ENCODE peak calls at places on chromosomes 12 and 14, in four cellular contexts. E, P, Y and Q are unnamed samples.

GRCh38 chr12:85191-85666 is 18.7 kb downstream of the IQSEC3 start:
- DNase-seq in E (no peak), P (no peak), Y (no peak), Q (no peak)

GRCh38 chr12:92424338-92424737 is 278.5 kb upstream of the PLEKHG7 start:
- DNase-seq in E (no peak), P (no peak), Y (no peak), Q (no peak)

GRCh38 chr12:59077153-59077930 is 157.0 kb upstream of the LRIG3 start:
- DNase-seq in E (no peak), P (no peak), Y (no peak), Q (no peak)

GRCh38 chr14:95255487-95255886 is 64.2 kb downstream of the CLMN start:
- DNase-seq in E (peak), P (peak), Y (peak), Q (no peak)

GRCh38 chr12:126447346-126447745 is 1382.1 kb downstream of the AACS start:
- DNase-seq in E (no peak), P (no peak), Y (no peak), Q (no peak)

GRCh38 chr12:122852336-122853275 is 17.3 kb downstream of the HIP1R start:
- DNase-seq in E (no peak), P (no peak), Y (no peak), Q (no peak)

GRCh38 chr14:64891839-64892375 is 12.2 kb upstream of the SPTB start:
- DNase-seq in E (peak), P (no peak), Y (peak), Q (peak)

GRCh38 chr14:105299654-105300541 is 903 bp downstream of the BRF1 start:
- DNase-seq in E (no peak), P (no peak), Y (no peak), Q (no peak)

GRCh38 chr12:55728932-55729591 is at the start of gene CD63:
- DNase-seq in E (no peak), P (peak), Y (peak), Q (no peak)

GRCh38 chr12:3022411-3022810 is 54.8 kb upstream of the TSPAN9 start:
- DNase-seq in E (no peak), P (no peak), Y (no peak), Q (no peak)

GRCh38 chr12:104057771-104058197 is 6.5 kb upstream of the HCFC2 start:
- DNase-seq in E (no peak), P (peak), Y (peak), Q (no peak)

GRCh38 chr12:6754406-6754805 is 1.5 kb upstream of the MLF2 start:
- DNase-seq in E (no peak), P (no peak), Y (no peak), Q (no peak)

GRCh38 chr12:85244561-85244960 is 35.5 kb upstream of the ALX1 start:
- DNase-seq in E (no peak), P (no peak), Y (no peak), Q (no peak)

GRCh38 chr12:80101126-80101525 is 1.8 kb downstream of the OTOGL start:
- DNase-seq in E (no peak), P (no peak), Y (peak), Q (no peak)

GRCh38 chr12:107684029-107684790 is 1.4 kb upstream of the PWP1 start:
- DNase-seq in E (no peak), P (no peak), Y (peak), Q (no peak)

GRCh38 chr14:38839743-38840375 is 263.2 kb downstream of the SEC23A start:
- DNase-seq in E (no peak), P (no peak), Y (no peak), Q (no peak)

GRCh38 chr12:2353281-2353680 is 300.5 kb downstream of the CACNA1C start:
- DNase-seq in E (no peak), P (no peak), Y (no peak), Q (no peak)

GRCh38 chr12:59742831-59743230 is 147.0 kb downstream of the SLC16A7 start:
- DNase-seq in E (no peak), P (no peak), Y (no peak), Q (no peak)

GRCh38 chr12:113990548-113991223 is 24.6 kb upstream of the RBM19 start:
- DNase-seq in E (no peak), P (no peak), Y (no peak), Q (no peak)

GRCh38 chr14:104892517-104893434 is 27.7 kb downstream of the CEP170B start:
- DNase-seq in E (no peak), P (peak), Y (peak), Q (no peak)

GRCh38 chr14:37617864-37618365 is 22.5 kb downstream of the TTC6 start:
- DNase-seq in E (no peak), P (no peak), Y (no peak), Q (no peak)

GRCh38 chr14:24392327-24393098 is 6.3 kb upstream of the NYNRIN start:
- DNase-seq in E (peak), P (no peak), Y (peak), Q (no peak)

GRCh38 chr12:52446346-52447045 is 5.5 kb downstream of the KRT6B start:
- DNase-seq in E (no peak), P (no peak), Y (no peak), Q (no peak)

GRCh38 chr14:99261916-99262787 is 9.8 kb downstream of the BCL11B start:
- DNase-seq in E (no peak), P (no peak), Y (no peak), Q (no peak)

GRCh38 chr12:16417058-16417457 is 69.6 kb downstream of the MGST1 start:
- DNase-seq in E (no peak), P (no peak), Y (no peak), Q (no peak)

GRCh38 chr14:22986508-22987054 is 4.2 kb upstream of the AJUBA start:
- DNase-seq in E (peak), P (peak), Y (peak), Q (no peak)

GRCh38 chr12:52870361-52871290 is 21.8 kb upstream of the KRT78 start:
- DNase-seq in E (no peak), P (peak), Y (peak), Q (no peak)

GRCh38 chr12:48934312-48934706 is 9.0 kb upstream of the FKBP11 start:
- DNase-seq in E (no peak), P (no peak), Y (peak), Q (no peak)

GRCh38 chr12:48933664-48934311 is 8.5 kb upstream of the FKBP11 start:
- DNase-seq in E (no peak), P (no peak), Y (no peak), Q (no peak)

GRCh38 chr12:48937170-48937569 is 11.9 kb upstream of the FKBP11 start:
- DNase-seq in E (no peak), P (peak), Y (peak), Q (no peak)

GRCh38 chr12:48938805-48939204 is 13.5 kb upstream of the FKBP11 start:
- DNase-seq in E (no peak), P (no peak), Y (no peak), Q (no peak)

GRCh38 chr12:48936379-48936979 is 11.2 kb upstream of the FKBP11 start:
- DNase-seq in E (peak), P (peak), Y (peak), Q (no peak)
- TF ChIP-seq EGR1 in E (no peak), P (no peak), Y (no peak), Q (no peak)

GRCh38 chr12:131102493-131102931 is 148.8 kb downstream of the ADGRD1 start:
- DNase-seq in E (no peak), P (peak), Y (no peak), Q (no peak)
- TF ChIP-seq EGR1 in E (no peak), P (no peak), Y (no peak), Q (no peak)

DNA sequence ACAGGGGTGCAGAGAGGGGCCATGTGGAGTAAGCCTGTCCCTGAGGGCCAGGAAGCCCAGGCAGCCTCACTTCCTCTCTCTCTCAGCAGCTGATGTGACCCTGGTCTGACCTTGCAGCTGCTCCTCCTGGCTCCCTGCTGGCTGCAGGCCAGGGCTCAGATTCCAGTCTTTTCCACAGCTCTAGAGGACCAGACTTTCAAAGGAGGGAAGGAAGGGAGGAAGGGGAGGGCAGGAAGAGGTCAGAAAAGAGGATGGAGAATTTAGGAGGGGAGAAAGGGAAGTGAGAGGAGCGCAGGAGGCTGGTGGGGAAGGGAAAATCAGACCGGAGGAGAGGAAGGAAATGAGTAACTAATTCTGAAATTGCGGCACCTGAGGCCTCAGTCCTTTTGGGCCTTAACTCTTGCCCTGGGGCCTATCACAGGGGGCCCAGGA is 40.9 kb upstream of the VASH1 start:
- DNase-seq in E (no peak), P (no peak), Y (peak), Q (peak)
- TF ChIP-seq EGR1 in E (no peak), P (no peak), Y (no peak), Q (peak)

GRCh38 chr14:50943261-50943942 is 881 bp downstream of the PYGL start:
- DNase-seq in E (peak), P (peak), Y (peak), Q (no peak)
- TF ChIP-seq EGR1 in E (peak), P (no peak), Y (peak), Q (no peak)

GRCh38 chr12:57993030-57993429 is 51.7 kb downstream of the ATP23 start:
- DNase-seq in E (no peak), P (no peak), Y (no peak), Q (no peak)
- TF ChIP-seq EGR1 in E (no peak), P (no peak), Y (no peak), Q (no peak)

GRCh38 chr14:100906420-100906819 is 2.9 kb upstream of the RTL1 start:
- DNase-seq in E (no peak), P (peak), Y (peak), Q (no peak)
- TF ChIP-seq EGR1 in E (no peak), P (no peak), Y (no peak), Q (no peak)

GRCh38 chr14:55384536-55384935 is 27.1 kb downstream of the ATG14 start:
- DNase-seq in E (no peak), P (no peak), Y (no peak), Q (no peak)

GRCh38 chr14:55389330-55389729 is 22.3 kb downstream of the ATG14 start:
- DNase-seq in E (no peak), P (no peak), Y (no peak), Q (no peak)

GRCh38 chr14:55388160-55388559 is 23.5 kb downstream of the ATG14 start:
- DNase-seq in E (no peak), P (no peak), Y (no peak), Q (no peak)

GRCh38 chr14:55383541-55384140 is 28.0 kb downstream of the ATG14 start:
- DNase-seq in E (no peak), P (no peak), Y (peak), Q (no peak)

GRCh38 chr14:55386037-55386798 is 25.4 kb downstream of the ATG14 start:
- DNase-seq in E (no peak), P (no peak), Y (peak), Q (no peak)
- TF ChIP-seq EGR1 in E (no peak), P (no peak), Y (no peak), Q (no peak)

GRCh38 chr14:102499401-102500189 is 10.0 kb downstream of the ANKRD9 start:
- DNase-seq in E (no peak), P (no peak), Y (no peak), Q (no peak)

GRCh38 chr14:102500724-102501123 is 8.9 kb downstream of the ANKRD9 start:
- DNase-seq in E (no peak), P (no peak), Y (no peak), Q (no peak)

GRCh38 chr14:102498678-102499265 is 10.8 kb downstream of the ANKRD9 start:
- DNase-seq in E (no peak), P (no peak), Y (no peak), Q (no peak)

GRCh38 chr14:102501751-102502315 is 7.7 kb downstream of the ANKRD9 start:
- DNase-seq in E (no peak), P (peak), Y (peak), Q (no peak)

DNA sequence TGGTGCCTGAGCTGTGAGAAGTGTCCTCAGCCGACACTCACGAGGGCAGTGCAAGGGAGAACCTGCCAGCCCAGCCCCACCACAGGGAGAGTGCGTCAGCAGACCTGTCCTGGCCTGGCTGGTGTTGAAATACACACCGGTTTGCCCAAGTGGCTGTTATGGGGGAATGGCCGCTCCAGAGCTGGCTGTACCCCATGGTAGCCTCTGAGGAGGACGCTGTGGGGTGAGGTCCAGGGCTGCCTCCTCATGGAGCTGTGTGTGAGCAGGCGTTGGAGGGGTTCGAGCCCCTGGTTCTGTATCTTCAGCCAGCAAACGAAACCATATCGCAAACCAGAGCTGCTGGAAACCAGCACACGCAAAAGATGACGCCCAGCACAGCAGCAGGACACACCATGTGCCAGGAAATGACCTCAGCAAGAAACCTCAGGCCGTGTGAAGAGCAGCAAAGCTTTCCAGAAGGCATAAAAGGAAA is 9.3 kb downstream of the ANKRD9 start:
- DNase-seq in E (no peak), P (no peak), Y (peak), Q (no peak)
- TF ChIP-seq EGR1 in E (no peak), P (no peak), Y (no peak), Q (no peak)